ENCODE peak calls at places on chromosomes 2 and 18, in eight cellular contexts. W, J, T, A, E, B, Q and N are unnamed samples.

GRCh38 chr2:20568501-20569463 is 82.1 kb downstream of the HS1BP3 start:
- DNase-seq in W (no peak), J (no peak), T (no peak), A (no peak), E (no peak), B (no peak), Q (no peak), N (no peak)

GRCh38 chr2:157692768-157693167 is 64.1 kb upstream of the ACVR1C start:
- DNase-seq in W (no peak), J (no peak), T (no peak), A (no peak), E (no peak), B (no peak), Q (no peak), N (no peak)

GRCh38 chr2:156753766-156754165 is 317.6 kb downstream of the GPD2 start:
- DNase-seq in W (no peak), J (no peak), T (no peak), A (no peak), E (no peak), B (no peak), Q (no peak), N (no peak)

GRCh38 chr2:216691210-216691741 is 4.1 kb downstream of the IGFBP5 start:
- DNase-seq in W (peak; percentile 75), J (no peak), T (peak; percentile 29), A (no peak), E (no peak), B (peak; percentile 65), Q (peak; percentile 79), N (peak; percentile 81)

GRCh38 chr2:19426941-19427340 is 68.5 kb upstream of the OSR1 start:
- DNase-seq in W (no peak), J (no peak), T (no peak), A (no peak), E (no peak), B (no peak), Q (no peak), N (no peak)

GRCh38 chr2:114066186-114066747 is 176.4 kb downstream of the ACTR3 start:
- DNase-seq in W (no peak), J (no peak), T (no peak), A (no peak), E (no peak), B (no peak), Q (no peak), N (no peak)

GRCh38 chr2:42964444-42965081 is 172.2 kb upstream of the HAAO start:
- DNase-seq in W (no peak), J (peak; percentile 94), T (no peak), A (no peak), E (no peak), B (no peak), Q (peak; percentile 76), N (peak; percentile 57)

GRCh38 chr18:67813380-67814028 is 297.0 kb upstream of the DSEL start:
- DNase-seq in W (no peak), J (no peak), T (no peak), A (no peak), E (no peak), B (no peak), Q (no peak), N (no peak)

GRCh38 chr2:129404000-129404700 is 575.3 kb upstream of the RAB6C start:
- DNase-seq in W (no peak), J (no peak), T (no peak), A (no peak), E (no peak), B (no peak), Q (no peak), N (no peak)

GRCh38 chr2:49693961-49694360 is 539.6 kb upstream of the FSHR start:
- DNase-seq in W (no peak), J (no peak), T (no peak), A (no peak), E (no peak), B (no peak), Q (no peak), N (no peak)
- H3K4me3 ChIP-seq in W (no peak overlapping the region), J (no peak overlapping the region), T (no peak overlapping the region), A (no peak overlapping the region), E (no peak overlapping the region), B (no peak overlapping the region), Q (no peak overlapping the region), N (no peak overlapping the region)

GRCh38 chr18:48924621-48925601 is 25.9 kb downstream of the SMAD7 start:
- DNase-seq in W (no peak), J (no peak), T (no peak), A (no peak), E (no peak), B (no peak), Q (no peak), N (no peak)

GRCh38 chr18:48922801-48923730 is 27.7 kb downstream of the SMAD7 start:
- DNase-seq in W (peak; percentile 58), J (peak; percentile 87), T (peak; percentile 77), A (no peak), E (no peak), B (peak; percentile 79), Q (no peak), N (peak; percentile 43)

GRCh38 chr18:48922203-48922800 is 28.5 kb downstream of the SMAD7 start:
- DNase-seq in W (no peak), J (no peak), T (no peak), A (no peak), E (no peak), B (no peak), Q (no peak), N (no peak)

GRCh38 chr18:48921305-48922202 is 29.2 kb downstream of the SMAD7 start:
- DNase-seq in W (no peak), J (no peak), T (no peak), A (no peak), E (no peak), B (no peak), Q (no peak), N (no peak)

DNA sequence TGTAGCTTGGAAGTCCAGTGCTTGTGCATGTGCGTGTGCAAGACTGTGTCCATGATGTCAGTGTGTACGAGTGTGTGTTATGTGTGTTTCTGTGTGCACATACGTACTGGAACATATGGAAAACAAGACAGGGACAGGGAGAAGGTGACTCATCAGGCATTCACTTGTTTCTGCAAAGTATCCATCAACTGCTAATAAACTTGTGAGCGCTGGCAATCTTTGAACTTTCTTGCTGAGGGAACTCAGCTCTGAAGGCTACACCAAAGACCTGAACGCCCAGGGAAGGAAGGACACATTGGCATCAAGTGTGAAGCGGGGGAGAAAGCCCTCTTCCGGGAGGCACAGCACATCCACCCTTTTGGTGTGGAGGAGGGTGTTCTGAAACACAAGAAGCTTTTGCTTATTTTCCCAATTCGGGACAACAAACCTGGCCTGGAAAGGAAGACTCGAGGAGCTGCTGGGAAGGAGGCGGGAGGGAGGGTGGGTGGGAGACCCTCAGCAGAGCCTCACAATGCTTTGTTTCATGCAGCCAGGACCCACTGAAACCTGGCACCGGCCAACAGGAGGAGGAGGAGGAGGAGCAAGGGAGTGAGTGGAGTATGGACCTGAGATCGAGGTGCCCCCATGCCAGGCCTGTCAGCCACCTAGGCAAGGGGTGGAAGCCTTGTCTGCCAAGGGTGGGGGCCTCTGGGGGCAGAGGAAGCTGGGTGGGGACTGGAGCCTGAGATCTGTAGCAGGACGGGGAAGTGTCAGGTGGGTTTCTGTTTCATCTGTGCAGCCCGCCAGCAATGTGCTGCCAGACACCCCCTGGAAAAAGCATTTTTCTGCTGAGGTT is 26.8 kb downstream of the SMAD7 start:
- DNase-seq in W (no peak), J (no peak), T (no peak), A (no peak), E (no peak), B (no peak), Q (no peak), N (no peak)
- TF ChIP-seq EP300 in W (no peak), J (no peak), T (no peak), A (no peak), E (no peak), B (no peak), Q (no peak), N (no peak)

GRCh38 chr2:131673400-131674173 is 145.9 kb downstream of the CCDC74A start:
- DNase-seq in W (peak; percentile 81), J (peak; percentile 82), T (peak; percentile 43), A (no peak), E (peak; percentile 71), B (peak; percentile 84), Q (peak; percentile 66), N (peak; percentile 55)

DNA sequence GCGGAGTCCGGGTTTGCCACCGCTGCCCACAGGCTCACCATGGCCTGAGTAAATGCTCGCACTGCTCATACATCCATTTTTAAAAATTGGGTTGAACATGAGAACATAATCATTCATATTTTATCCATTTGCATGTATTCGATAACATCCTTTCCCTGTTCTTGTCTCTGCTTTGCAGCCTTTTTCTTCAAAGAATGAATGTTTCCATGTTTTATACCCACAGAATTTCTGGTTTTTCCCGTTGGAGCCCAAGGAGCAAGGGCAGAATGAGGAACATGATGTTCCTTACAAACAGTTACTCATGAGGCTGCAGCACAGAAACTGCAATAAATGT is 146.5 kb downstream of the CCDC74A start:
- DNase-seq in W (no peak), J (no peak), T (no peak), A (no peak), E (no peak), B (no peak), Q (no peak), N (no peak)
- H3K4me3 ChIP-seq in W (peak overlapping the region; percentile 39), J (peak overlapping the region; percentile 43), T (no peak overlapping the region), A (no peak overlapping the region), E (no peak overlapping the region), B (no peak overlapping the region), Q (peak overlapping the region; percentile 28), N (no peak overlapping the region)

DNA sequence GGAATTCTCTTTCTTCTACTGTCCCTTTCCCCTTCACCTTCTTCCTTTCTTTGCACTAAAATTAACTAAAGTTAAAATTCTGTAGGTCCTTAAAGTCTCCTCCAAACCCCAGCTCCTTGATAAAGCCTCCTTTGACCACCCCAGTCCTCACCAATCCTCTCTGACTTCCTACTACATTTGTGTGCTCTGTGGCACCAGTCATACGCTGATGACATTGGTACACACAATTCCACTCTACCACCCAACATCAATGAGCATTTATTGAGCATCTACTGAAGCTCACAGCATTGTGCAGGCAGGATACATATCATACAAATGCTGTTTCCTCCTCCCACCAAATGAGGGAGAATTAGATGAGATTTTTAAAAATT is 4.5 kb upstream of the SP5 start:
- DNase-seq in W (no peak), J (no peak), T (no peak), A (no peak), E (no peak), B (no peak), Q (no peak), N (no peak)
- TF ChIP-seq EP300 in W (no peak), J (no peak), T (no peak), A (no peak), E (no peak), B (no peak), Q (no peak), N (no peak)

GRCh38 chr2:121085801-121086200 is 199.2 kb downstream of the TFCP2L1 start:
- DNase-seq in W (peak; percentile 81), J (no peak), T (no peak), A (no peak), E (no peak), B (no peak), Q (no peak), N (no peak)

GRCh38 chr2:121086450-121086849 is 198.6 kb downstream of the TFCP2L1 start:
- DNase-seq in W (no peak), J (no peak), T (no peak), A (no peak), E (no peak), B (no peak), Q (no peak), N (no peak)

GRCh38 chr2:121087117-121087516 is 197.9 kb downstream of the TFCP2L1 start:
- DNase-seq in W (no peak), J (no peak), T (no peak), A (no peak), E (no peak), B (no peak), Q (no peak), N (no peak)

GRCh38 chr2:121081701-121082100 is 203.3 kb downstream of the TFCP2L1 start:
- DNase-seq in W (no peak), J (no peak), T (no peak), A (no peak), E (no peak), B (no peak), Q (no peak), N (no peak)

GRCh38 chr2:121084137-121084680 is 200.8 kb downstream of the TFCP2L1 start:
- DNase-seq in W (no peak), J (no peak), T (no peak), A (no peak), E (no peak), B (no peak), Q (no peak), N (no peak)
- H3K4me3 ChIP-seq in W (no peak overlapping the region), J (no peak overlapping the region), T (no peak overlapping the region), A (no peak overlapping the region), E (no peak overlapping the region), B (no peak overlapping the region), Q (no peak overlapping the region), N (no peak overlapping the region)